ENCODE peak calls at places on chromosomes 6 and 20, in nine cellular contexts. E, C, Q, T, O, A, N, X and S are unnamed samples. For H3K9me3, the result is how much of the 10 kb centered on the place peaks cover.

GRCh38 chr6:136526196-136526930 is 23.9 kb downstream of the MAP7 start:
- DNase-seq in E (peak), C (peak), Q (peak), T (peak), O (peak), A (peak), N (no peak), X (peak), S (peak)

GRCh38 chr20:57223648-57224489 is 42.6 kb downstream of the BMP7 start:
- DNase-seq in E (no peak), C (no peak), Q (peak), T (peak), O (peak), A (peak), N (no peak), X (peak), S (no peak)

GRCh38 chr6:53171605-53172467 is 23.2 kb upstream of the GCM1 start:
- DNase-seq in E (peak), C (peak), Q (peak), T (peak), O (peak), A (peak), N (peak), X (peak), S (peak)

GRCh38 chr6:155079985-155080452 is 84.9 kb downstream of the TIAM2 start:
- DNase-seq in E (peak), C (no peak), Q (no peak), T (no peak), O (no peak), A (peak), N (no peak), X (no peak), S (no peak)

GRCh38 chr6:167559675-167560479 is 235.0 kb downstream of the TTLL2 start:
- DNase-seq in E (no peak), C (no peak), Q (no peak), T (no peak), O (no peak), A (no peak), N (no peak), X (no peak), S (no peak)

GRCh38 chr20:1437222-1437904 is 29.3 kb downstream of the NSFL1C start:
- DNase-seq in E (peak), C (peak), Q (peak), T (peak), O (peak), A (peak), N (peak), X (peak), S (peak)

GRCh38 chr6:147925826-147926225 is 416.8 kb upstream of the SASH1 start:
- DNase-seq in E (no peak), C (no peak), Q (no peak), T (no peak), O (no peak), A (no peak), N (no peak), X (no peak), S (no peak)

GRCh38 chr6:37309059-37309458 is 44.7 kb upstream of the RNF8 start:
- DNase-seq in E (no peak), C (no peak), Q (no peak), T (no peak), O (no peak), A (no peak), N (no peak), X (no peak), S (no peak)

GRCh38 chr20:48866936-48867335 is 39.1 kb upstream of the PREX1 start:
- DNase-seq in E (peak), C (no peak), Q (no peak), T (no peak), O (no peak), A (no peak), N (no peak), X (no peak), S (no peak)

GRCh38 chr20:33551778-33552177 is 61.9 kb downstream of the CBFA2T2 start:
- DNase-seq in E (no peak), C (no peak), Q (no peak), T (no peak), O (no peak), A (peak), N (no peak), X (no peak), S (no peak)

GRCh38 chr6:88866856-88867255 is 96.6 kb downstream of the RNGTT start:
- DNase-seq in E (no peak), C (no peak), Q (peak), T (no peak), O (no peak), A (peak), N (no peak), X (no peak), S (no peak)

GRCh38 chr6:110328231-110328630 is 29.9 kb downstream of the METTL24 start:
- DNase-seq in E (no peak), C (no peak), Q (peak), T (no peak), O (no peak), A (peak), N (no peak), X (no peak), S (no peak)

GRCh38 chr6:36487698-36488097 is 44.9 kb downstream of the KCTD20 start:
- DNase-seq in E (no peak), C (no peak), Q (peak), T (no peak), O (no peak), A (peak), N (no peak), X (no peak), S (no peak)

GRCh38 chr6:6798430-6798829 is 209.9 kb downstream of the LY86 start:
- DNase-seq in E (no peak), C (no peak), Q (no peak), T (no peak), O (no peak), A (no peak), N (no peak), X (no peak), S (no peak)

GRCh38 chr6:162940426-162940825 is 212.7 kb downstream of the PACRG start:
- DNase-seq in E (peak), C (no peak), Q (peak), T (no peak), O (no peak), A (no peak), N (no peak), X (no peak), S (no peak)

GRCh38 chr6:115838763-115839401 is 221.8 kb downstream of the FRK start:
- DNase-seq in E (peak), C (no peak), Q (peak), T (no peak), O (no peak), A (peak), N (no peak), X (peak), S (no peak)

GRCh38 chr6:34242252-34243130 is 5.8 kb downstream of the HMGA1 start:
- DNase-seq in E (no peak), C (no peak), Q (peak), T (no peak), O (no peak), A (no peak), N (no peak), X (no peak), S (no peak)

GRCh38 chr6:104325341-104326172 is 534.2 kb downstream of the HACE1 start:
- DNase-seq in E (peak), C (no peak), Q (peak), T (no peak), O (no peak), A (no peak), N (no peak), X (peak), S (no peak)

GRCh38 chr6:15280023-15280422 is 34.2 kb downstream of the JARID2 start:
- DNase-seq in E (no peak), C (no peak), Q (peak), T (no peak), O (no peak), A (peak), N (no peak), X (no peak), S (no peak)

GRCh38 chr6:78629154-78629721 is 238.1 kb upstream of the IRAK1BP1 start:
- DNase-seq in E (no peak), C (no peak), Q (peak), T (no peak), O (no peak), A (no peak), N (no peak), X (peak), S (no peak)

GRCh38 chr6:5537967-5538366 is 276.7 kb downstream of the FARS2 start:
- DNase-seq in E (no peak), C (no peak), Q (peak), T (no peak), O (no peak), A (peak), N (no peak), X (no peak), S (no peak)

GRCh38 chr20:22925613-22925983 is 109.5 kb upstream of the SSTR4 start:
- DNase-seq in E (no peak), C (no peak), Q (peak), T (no peak), O (no peak), A (no peak), N (no peak), X (no peak), S (no peak)

GRCh38 chr6:135540207-135540877 is 42.8 kb upstream of the AHI1 start:
- DNase-seq in E (peak), C (no peak), Q (peak), T (no peak), O (no peak), A (peak), N (no peak), X (peak), S (no peak)

GRCh38 chr20:52342913-52343312 is 151.3 kb upstream of the ZFP64 start:
- DNase-seq in E (no peak), C (no peak), Q (no peak), T (no peak), O (no peak), A (no peak), N (no peak), X (no peak), S (no peak)

GRCh38 chr20:48669946-48670630 is 157.7 kb downstream of the PREX1 start:
- DNase-seq in E (no peak), C (no peak), Q (no peak), T (no peak), O (no peak), A (no peak), N (no peak), X (no peak), S (no peak)

GRCh38 chr6:169722362-169723199 is 1.7 kb downstream of the PHF10 start:
- DNase-seq in E (peak), C (peak), Q (peak), T (peak), O (peak), A (peak), N (peak), X (peak), S (peak)

GRCh38 chr20:45404438-45404837 is 3.7 kb upstream of the DBNDD2 start:
- DNase-seq in E (no peak), C (no peak), Q (no peak), T (no peak), O (no peak), A (no peak), N (no peak), X (no peak), S (no peak)

GRCh38 chr6:15411766-15412165 is 165.9 kb downstream of the JARID2 start:
- DNase-seq in E (no peak), C (no peak), Q (no peak), T (no peak), O (no peak), A (no peak), N (no peak), X (no peak), S (no peak)

GRCh38 chr6:129677634-129678325 is 32.2 kb downstream of the ARHGAP18 start:
- DNase-seq in E (no peak), C (no peak), Q (peak), T (no peak), O (no peak), A (no peak), N (no peak), X (no peak), S (no peak)

GRCh38 chr6:3418521-3419060 is 38.3 kb downstream of the SLC22A23 start:
- DNase-seq in E (no peak), C (no peak), Q (peak), T (no peak), O (no peak), A (no peak), N (no peak), X (no peak), S (no peak)

GRCh38 chr20:25361287-25361683 is 29.4 kb downstream of the ABHD12 start:
- DNase-seq in E (no peak), C (no peak), Q (peak), T (no peak), O (no peak), A (peak), N (no peak), X (no peak), S (no peak)

GRCh38 chr6:18034798-18035202 is 47.4 kb upstream of the KIF13A start:
- DNase-seq in E (no peak), C (no peak), Q (no peak), T (no peak), O (no peak), A (no peak), N (no peak), X (peak), S (no peak)

GRCh38 chr6:161139766-161140553 is 133.9 kb downstream of the AGPAT4 start:
- DNase-seq in E (no peak), C (no peak), Q (peak), T (peak), O (peak), A (no peak), N (no peak), X (no peak), S (no peak)

GRCh38 chr6:75206338-75207210 is 721 bp upstream of the COL12A1 start:
- DNase-seq in E (no peak), C (no peak), Q (peak), T (peak), O (no peak), A (peak), N (peak), X (no peak), S (no peak)
- H3K9me3 ChIP-seq in E (under half), C (under half), Q (under half), T (under half), O (under half), A (under half), N (under half), X (under half), S (under half)

GRCh38 chr6:126335210-126335609 is 4.7 kb upstream of the CENPW start:
- DNase-seq in E (no peak), C (no peak), Q (no peak), T (no peak), O (no peak), A (no peak), N (no peak), X (peak), S (no peak)

GRCh38 chr6:126339796-126340750 is at the start of gene CENPW:
- DNase-seq in E (peak), C (peak), Q (peak), T (peak), O (peak), A (peak), N (peak), X (peak), S (peak)

GRCh38 chr6:126337323-126337722 is 2.6 kb upstream of the CENPW start:
- DNase-seq in E (no peak), C (peak), Q (peak), T (no peak), O (no peak), A (peak), N (no peak), X (peak), S (no peak)

GRCh38 chr6:126344181-126344580 is 4.3 kb downstream of the CENPW start:
- DNase-seq in E (no peak), C (no peak), Q (no peak), T (no peak), O (no peak), A (no peak), N (no peak), X (no peak), S (no peak)

GRCh38 chr6:126341126-126341525 is 1.2 kb downstream of the CENPW start:
- DNase-seq in E (no peak), C (no peak), Q (peak), T (no peak), O (no peak), A (no peak), N (no peak), X (no peak), S (no peak)
- H3K27ac ChIP-seq in E (no peak), C (no peak), Q (no peak), T (no peak), O (no peak), A (no peak), N (no peak), X (no peak), S (no peak)

GRCh38 chr6:63897952-63898351 is 262.4 kb downstream of the PHF3 start:
- DNase-seq in E (no peak), C (no peak), Q (peak), T (no peak), O (peak), A (no peak), N (no peak), X (no peak), S (no peak)
- H3K9me3 ChIP-seq in E (under half), C (under half), Q (under half), T (under half), O (under half), A (under half), N (under half), X (under half), S (under half)

GRCh38 chr6:159249150-159249549 is 80.0 kb downstream of the FNDC1 start:
- DNase-seq in E (no peak), C (no peak), Q (peak), T (no peak), O (no peak), A (peak), N (no peak), X (no peak), S (no peak)

GRCh38 chr6:159254186-159254585 is 85.0 kb downstream of the FNDC1 start:
- DNase-seq in E (no peak), C (no peak), Q (peak), T (no peak), O (no peak), A (no peak), N (no peak), X (no peak), S (no peak)

GRCh38 chr6:159252955-159253508 is 83.8 kb downstream of the FNDC1 start:
- DNase-seq in E (no peak), C (peak), Q (peak), T (no peak), O (no peak), A (peak), N (no peak), X (peak), S (no peak)

GRCh38 chr6:159250633-159251032 is 81.4 kb downstream of the FNDC1 start:
- DNase-seq in E (no peak), C (no peak), Q (no peak), T (no peak), O (no peak), A (no peak), N (no peak), X (no peak), S (no peak)

GRCh38 chr6:159249752-159250151 is 80.6 kb downstream of the FNDC1 start:
- DNase-seq in E (no peak), C (no peak), Q (peak), T (no peak), O (no peak), A (peak), N (no peak), X (no peak), S (no peak)
- H3K27ac ChIP-seq in E (no peak), C (no peak), Q (peak), T (no peak), O (peak), A (no peak), N (no peak), X (no peak), S (no peak)

DNA sequence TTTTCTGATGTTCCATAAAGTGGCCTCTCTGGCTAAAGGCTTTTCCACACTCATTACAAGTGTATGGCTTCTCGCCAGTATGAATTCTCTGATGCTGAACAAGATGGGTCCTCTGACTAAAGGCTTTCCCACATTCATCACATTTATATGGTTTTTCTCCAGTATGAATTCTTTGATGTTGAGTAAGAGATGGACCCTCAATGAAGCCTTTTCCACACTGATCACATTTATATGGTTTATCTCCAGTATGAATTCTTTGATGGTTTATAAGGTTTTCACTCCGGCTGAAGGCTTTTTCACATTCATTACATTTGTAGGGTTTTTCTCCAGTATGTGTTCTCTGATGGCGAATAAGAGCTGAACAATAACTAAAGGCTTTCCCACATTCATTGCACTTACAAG is 20.4 kb downstream of the ZNF184 start:
- DNase-seq in E (no peak), C (no peak), Q (peak), T (no peak), O (no peak), A (no peak), N (no peak), X (no peak), S (no peak)
- H3K9me3 ChIP-seq in E (under half), C (under half), Q (under half), T (half or more), O (half or more), A (half or more), N (half or more), X (half or more), S (half or more)

GRCh38 chr6:166251196-166251595 is 57.0 kb downstream of the PRR18 start:
- DNase-seq in E (no peak), C (no peak), Q (no peak), T (no peak), O (no peak), A (no peak), N (no peak), X (no peak), S (no peak)
- H3K27ac ChIP-seq in E (no peak), C (no peak), Q (no peak), T (no peak), O (no peak), A (no peak), N (no peak), X (no peak), S (no peak)